ENCODE peak calls at places on chromosomes 1 and 21, in six cellular contexts. H is IMR-90, E is neuronal stem cell, Q is H9, A is H1, U is trophoblast cell. N is an unnamed sample.

GRCh38 chr1:178960781-178961180 is 64.9 kb upstream of the FAM20B start:
- DNase-seq in H (no peak), E (no peak), Q (no peak), A (no peak), U (no peak), N (no peak)

GRCh38 chr1:97010865-97011264 is 289.3 kb downstream of the PTBP2 start:
- DNase-seq in H (no peak), E (no peak), Q (no peak), A (no peak), U (no peak), N (no peak)

GRCh38 chr1:27416387-27417111 is 24.1 kb downstream of the GPR3 start:
- DNase-seq in H (peak; percentile 73), E (no peak), Q (peak; percentile 71), A (no peak), U (peak; percentile 39), N (peak; percentile 87)

GRCh38 chr1:160826546-160826945 is 30.6 kb downstream of the LY9 start:
- DNase-seq in H (no peak), E (no peak), Q (no peak), A (no peak), U (no peak), N (peak; percentile 24)

GRCh38 chr1:181479137-181479745 is 4.1 kb upstream of the CACNA1E start:
- DNase-seq in H (peak; percentile 71), E (peak; percentile 61), Q (peak; percentile 54), A (no peak), U (peak; percentile 30), N (peak; percentile 44)

GRCh38 chr1:199551967-199552565 is 475.4 kb upstream of the NR5A2 start:
- DNase-seq in H (peak; percentile 76), E (peak; percentile 48), Q (no peak), A (no peak), U (peak; percentile 10), N (peak; percentile 73)

GRCh38 chr1:26094677-26095383 is 16.8 kb upstream of the PDIK1L start:
- DNase-seq in H (no peak), E (no peak), Q (peak; percentile 92), A (peak; percentile 38), U (peak; percentile 96), N (peak; percentile 42)

GRCh38 chr1:198520524-198521254 is 19.8 kb downstream of the ATP6V1G3 start:
- DNase-seq in H (no peak), E (no peak), Q (no peak), A (no peak), U (no peak), N (no peak)

GRCh38 chr1:117828206-117828605 is 101.2 kb downstream of the GDAP2 start:
- DNase-seq in H (peak; percentile 82), E (no peak), Q (no peak), A (no peak), U (no peak), N (peak; percentile 84)

GRCh38 chr1:43548285-43549271 is 17.9 kb downstream of the PTPRF start:
- DNase-seq in H (no peak), E (no peak), Q (no peak), A (no peak), U (peak; percentile 94), N (peak; percentile 49)

GRCh38 chr1:34786521-34787325 is 5.7 kb downstream of the GJB3 start:
- DNase-seq in H (peak; percentile 67), E (peak; percentile 51), Q (peak; percentile 77), A (no peak), U (peak; percentile 59), N (peak; percentile 61)

GRCh38 chr1:166924829-166925541 is 48.9 kb upstream of the TADA1 start:
- DNase-seq in H (no peak), E (no peak), Q (no peak), A (no peak), U (no peak), N (no peak)

GRCh38 chr1:203686091-203686632 is 59.5 kb downstream of the ATP2B4 start:
- DNase-seq in H (peak; percentile 58), E (no peak), Q (no peak), A (no peak), U (no peak), N (peak; percentile 64)

GRCh38 chr1:202162418-202163280 is 2.2 kb upstream of the PTPN7 start:
- DNase-seq in H (no peak), E (no peak), Q (peak; percentile 27), A (no peak), U (no peak), N (no peak)

GRCh38 chr1:214503553-214503952 is 47.8 kb downstream of the PTPN14 start:
- DNase-seq in H (peak; percentile 54), E (no peak), Q (no peak), A (no peak), U (no peak), N (peak; percentile 42)

GRCh38 chr1:150178543-150178942 is 28.8 kb downstream of the PLEKHO1 start:
- DNase-seq in H (no peak), E (no peak), Q (no peak), A (no peak), U (no peak), N (no peak)

GRCh38 chr1:91583326-91583755 is 82.7 kb downstream of the CDC7 start:
- DNase-seq in H (peak; percentile 99), E (no peak), Q (no peak), A (no peak), U (no peak), N (peak; percentile 60)

GRCh38 chr1:202915146-202915545 is 11.9 kb downstream of the KLHL12 start:
- DNase-seq in H (no peak), E (no peak), Q (no peak), A (no peak), U (no peak), N (no peak)

GRCh38 chr21:44049606-44050005 is 37.5 kb downstream of the TRAPPC10 start:
- DNase-seq in H (no peak), E (no peak), Q (no peak), A (no peak), U (no peak), N (no peak)

GRCh38 chr1:97202481-97202880 is 480.9 kb downstream of the PTBP2 start:
- DNase-seq in H (no peak), E (no peak), Q (no peak), A (no peak), U (no peak), N (peak; percentile 9)

GRCh38 chr1:248905949-248906740 is at the start of gene PGBD2:
- DNase-seq in H (peak; percentile 89), E (peak; percentile 92), Q (peak; percentile 96), A (peak; percentile 81), U (peak; percentile 91), N (peak; percentile 90)

GRCh38 chr1:117101334-117101733 is 20.2 kb downstream of the TRIM45 start:
- DNase-seq in H (no peak), E (no peak), Q (no peak), A (no peak), U (no peak), N (no peak)

GRCh38 chr21:36602735-36603134 is 96.2 kb upstream of the SIM2 start:
- DNase-seq in H (no peak), E (no peak), Q (no peak), A (no peak), U (no peak), N (no peak)

GRCh38 chr1:234313171-234313570 is 60.1 kb upstream of the COA6 start:
- DNase-seq in H (no peak), E (no peak), Q (no peak), A (no peak), U (no peak), N (no peak)

GRCh38 chr1:6602669-6603423 is at the start of gene KLHL21:
- DNase-seq in H (peak; percentile 86), E (peak; percentile 85), Q (peak; percentile 80), A (no peak), U (peak; percentile 79), N (peak; percentile 90)
- H4K8ac ChIP-seq in H (peak within 1 kb of the TSS; percentile 98), E (peak within 1 kb of the TSS; percentile 72), Q (no peak within 1 kb of the TSS), A (peak within 1 kb of the TSS; percentile 93), U (peak within 1 kb of the TSS; percentile 98), N (peak within 1 kb of the TSS; percentile 73)

GRCh38 chr1:94335447-94335846 is 82.7 kb upstream of the ABCD3 start:
- DNase-seq in H (no peak), E (no peak), Q (no peak), A (no peak), U (no peak), N (no peak)
- H3K27ac ChIP-seq in H (no peak overlapping the region), E (no peak overlapping the region), Q (no peak overlapping the region), A (no peak overlapping the region), U (peak overlapping the region; percentile 87), N (peak overlapping the region; percentile 53)

GRCh38 chr1:184162266-184162665 is 110.7 kb downstream of the TSEN15 start:
- DNase-seq in H (no peak), E (no peak), Q (no peak), A (no peak), U (no peak), N (no peak)

GRCh38 chr1:184158911-184159701 is 107.6 kb downstream of the TSEN15 start:
- DNase-seq in H (no peak), E (no peak), Q (no peak), A (no peak), U (peak; percentile 9), N (peak; percentile 35)

GRCh38 chr1:184160236-184160635 is 108.7 kb downstream of the TSEN15 start:
- DNase-seq in H (peak; percentile 90), E (no peak), Q (no peak), A (no peak), U (peak; percentile 95), N (peak; percentile 90)

GRCh38 chr1:184163674-184164470 is 112.3 kb downstream of the TSEN15 start:
- DNase-seq in H (peak; percentile 89), E (no peak), Q (no peak), A (no peak), U (no peak), N (peak; percentile 83)

DNA sequence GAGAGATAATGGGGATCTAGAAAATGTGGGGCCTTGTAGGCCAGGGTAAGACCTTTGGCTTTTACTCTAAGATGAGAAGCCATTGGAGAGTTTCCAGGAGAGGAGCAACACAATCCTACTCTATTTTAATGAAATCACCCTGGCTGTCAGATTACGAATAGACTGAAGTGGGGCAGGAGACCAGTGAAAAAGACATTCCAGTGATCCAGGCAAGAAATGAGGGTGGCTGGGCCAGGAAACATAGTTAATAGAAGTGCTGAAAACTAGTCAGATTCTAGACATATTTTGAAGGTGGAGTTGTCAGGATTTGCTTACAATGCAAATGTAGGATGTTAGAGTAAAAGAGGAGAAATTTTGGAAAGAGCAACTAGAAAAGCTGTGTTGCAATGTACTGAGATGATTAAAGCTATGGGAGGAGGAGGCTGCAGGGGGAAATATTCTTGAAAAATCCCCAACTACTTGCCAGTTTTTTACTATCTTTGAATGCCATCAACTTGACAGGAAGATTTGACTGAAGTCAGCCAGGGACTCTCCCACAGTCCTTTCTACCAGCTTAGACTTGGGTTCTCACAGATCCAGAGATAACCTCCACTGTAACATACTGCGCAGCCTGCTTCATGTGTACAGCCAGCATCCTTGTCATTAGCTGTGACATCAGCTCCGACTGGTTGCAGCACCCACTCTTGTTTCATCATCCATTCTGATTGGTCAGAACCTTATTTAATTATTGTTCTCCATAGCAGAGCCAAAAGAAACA is 109.6 kb downstream of the TSEN15 start:
- DNase-seq in H (peak; percentile 59), E (no peak), Q (no peak), A (no peak), U (peak; percentile 98), N (peak; percentile 84)
- H4K91ac ChIP-seq in H (no peak overlapping the region), E (no peak overlapping the region), Q (no peak overlapping the region), A (no peak overlapping the region), U (peak overlapping the region; percentile 63), N (no peak overlapping the region)

DNA sequence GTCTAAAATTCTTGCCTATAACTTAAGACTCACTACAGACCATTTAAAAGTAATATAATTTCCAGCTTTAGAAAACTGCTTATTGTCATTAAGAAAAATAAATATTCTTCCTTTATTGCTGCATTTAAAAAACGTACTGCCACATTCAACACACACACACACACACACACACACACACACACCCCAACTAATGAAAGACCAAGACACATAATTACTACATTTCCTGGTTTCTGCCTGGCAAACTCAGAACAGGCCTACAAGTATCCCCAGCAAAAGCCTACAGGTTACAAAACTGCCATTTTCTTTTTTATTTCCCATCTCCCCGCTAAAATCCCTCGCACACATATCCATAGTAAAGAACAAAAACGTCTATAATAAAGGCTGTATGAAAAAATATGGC is 1.5 kb downstream of the DENND2C start:
- DNase-seq in H (no peak), E (no peak), Q (no peak), A (no peak), U (no peak), N (no peak)
- H4K8ac ChIP-seq in H (no peak overlapping the region), E (no peak overlapping the region), Q (no peak overlapping the region), A (no peak overlapping the region), U (no peak overlapping the region), N (no peak overlapping the region)